ENCODE peak calls at places on chromosome 9, in ten cellular contexts. F, W, Q, U, A, P, E, O, N and G are unnamed samples.
A peak's percentile ranks its signal among the peaks of the same experiment; 100 is the strongest.

GRCh38 chr9:134065720-134066419 is 2.0 kb downstream of the BRD3 start:
- DNase-seq in U (peak; percentile 62), W (peak; percentile 68), N (peak; percentile 66), E (peak; percentile 59), Q (peak; percentile 58), F (peak; percentile 52), A (peak; percentile 64), P (peak; percentile 30), O (no peak), G (peak; percentile 58)

GRCh38 chr9:111298831-111299603 is 31.0 kb downstream of the OR2K2 start:
- DNase-seq in A (no peak), E (no peak), W (peak; percentile 27), Q (peak; percentile 61), P (no peak), N (peak; percentile 38), O (peak; percentile 59), U (no peak), F (peak; percentile 14), G (peak; percentile 32)

GRCh38 chr9:91423785-91424402 is at the start of gene NFIL3:
- DNase-seq in E (peak; percentile 92), W (peak; percentile 70), Q (peak; percentile 41), A (peak; percentile 76), P (peak; percentile 68), N (peak; percentile 95), U (peak; percentile 88), O (peak; percentile 84), F (peak; percentile 88), G (peak; percentile 22)

GRCh38 chr9:120531683-120532300 is 48.2 kb downstream of the CDK5RAP2 start:
- DNase-seq in F (no peak), N (no peak), O (no peak), U (peak; percentile 65), Q (peak; percentile 57), W (no peak), E (no peak), A (peak; percentile 27), P (no peak), G (peak; percentile 8)

GRCh38 chr9:133144142-133144886 is 19.4 kb downstream of the GBGT1 start:
- DNase-seq in O (peak; percentile 56), U (peak; percentile 92), F (peak; percentile 85), A (peak; percentile 91), N (peak; percentile 74), W (no peak), Q (no peak), E (peak; percentile 90), P (peak; percentile 85), G (no peak)

GRCh38 chr9:131116281-131117101 is 8.9 kb upstream of the NUP214 start:
- DNase-seq in A (no peak), W (no peak), F (no peak), U (no peak), P (no peak), O (no peak), E (no peak), N (peak; percentile 51), Q (no peak), G (no peak)

GRCh38 chr9:34545497-34545896 is 22.7 kb upstream of the ENHO start:
- DNase-seq in O (no peak), P (no peak), Q (no peak), A (no peak), E (no peak), F (no peak), U (peak; percentile 35), N (no peak), W (no peak), G (no peak)

GRCh38 chr9:117178596-117179111 is 236.2 kb downstream of the ASTN2 start:
- DNase-seq in U (no peak), E (no peak), O (no peak), Q (peak; percentile 23), A (no peak), N (no peak), W (no peak), F (no peak), P (no peak), G (no peak)

GRCh38 chr9:20788526-20789421 is 104.7 kb downstream of the FOCAD start:
- DNase-seq in P (no peak), W (no peak), O (no peak), E (no peak), N (no peak), A (no peak), U (no peak), Q (no peak), F (no peak), G (no peak)

GRCh38 chr9:76414656-76415055 is 20.4 kb upstream of the RFK start:
- DNase-seq in U (no peak), P (no peak), W (no peak), N (no peak), E (no peak), Q (peak; percentile 61), F (no peak), O (no peak), A (no peak), G (no peak)

GRCh38 chr9:127168756-127169506 is 46.5 kb upstream of the ANGPTL2 start:
- DNase-seq in F (no peak), E (no peak), U (no peak), N (peak; percentile 65), O (no peak), W (no peak), P (no peak), Q (no peak), A (no peak), G (no peak)

GRCh38 chr9:127167560-127168326 is 45.3 kb upstream of the ANGPTL2 start:
- DNase-seq in P (no peak), A (no peak), F (no peak), Q (no peak), N (no peak), W (no peak), U (no peak), O (no peak), E (no peak), G (no peak)

GRCh38 chr9:127165096-127165495 is 42.7 kb upstream of the ANGPTL2 start:
- DNase-seq in E (no peak), A (no peak), W (no peak), N (no peak), F (no peak), U (peak; percentile 33), Q (no peak), P (no peak), O (no peak), G (no peak)

GRCh38 chr9:127166111-127166510 is 43.7 kb upstream of the ANGPTL2 start:
- DNase-seq in E (no peak), O (no peak), U (no peak), Q (no peak), A (no peak), P (no peak), W (no peak), N (no peak), F (no peak), G (no peak)

DNA sequence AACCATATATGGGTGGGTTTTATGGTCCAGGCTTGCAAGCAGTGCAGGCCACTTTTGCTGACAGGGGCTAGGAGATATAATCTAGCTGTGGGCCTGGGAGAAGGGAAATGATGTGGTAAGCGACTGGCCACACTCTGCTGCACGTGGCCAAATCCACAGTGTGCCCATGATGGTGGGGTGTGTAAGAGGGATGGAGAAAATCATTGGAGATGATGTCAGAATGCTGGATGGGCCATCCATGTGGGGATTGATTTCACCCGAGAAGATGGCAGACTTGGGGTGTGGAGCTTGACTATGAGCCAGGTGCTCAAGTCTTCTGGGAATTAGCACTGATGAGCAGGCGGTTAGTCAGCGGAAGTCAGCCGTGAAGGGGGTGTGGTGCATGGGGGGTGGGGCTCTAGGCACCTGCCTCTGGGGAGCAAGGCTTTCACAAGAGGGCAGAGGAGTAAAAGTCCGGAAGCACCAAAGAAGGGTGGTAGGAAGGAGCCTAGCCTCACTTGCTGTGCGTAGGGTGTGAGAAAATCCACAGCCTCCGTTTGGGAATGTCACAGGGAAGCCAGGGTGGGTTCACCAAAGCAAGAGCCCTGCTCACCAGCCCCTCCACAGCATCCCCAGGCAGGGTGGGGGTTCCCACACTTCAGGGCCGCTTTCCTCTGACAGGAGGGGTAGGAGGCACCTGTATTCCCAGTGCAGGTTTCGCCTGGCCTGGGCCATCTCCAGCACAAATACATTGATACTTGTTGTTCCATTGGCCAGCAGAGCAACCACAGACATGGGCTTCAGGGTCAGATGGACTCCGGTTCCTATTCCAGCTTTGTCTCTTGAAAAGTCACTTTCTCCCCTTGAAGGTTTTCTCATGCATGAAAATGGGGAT is 44.5 kb upstream of the ANGPTL2 start:
- DNase-seq in E (no peak), F (no peak), U (no peak), A (no peak), O (no peak), N (peak; percentile 63), Q (peak; percentile 94), P (no peak), W (no peak), G (no peak)
- TF ChIP-seq CTCF in E (no peak), F (no peak), U (no peak), A (no peak), O (no peak), N (no peak), Q (no peak), P (no peak), W (no peak), G (no peak)

DNA sequence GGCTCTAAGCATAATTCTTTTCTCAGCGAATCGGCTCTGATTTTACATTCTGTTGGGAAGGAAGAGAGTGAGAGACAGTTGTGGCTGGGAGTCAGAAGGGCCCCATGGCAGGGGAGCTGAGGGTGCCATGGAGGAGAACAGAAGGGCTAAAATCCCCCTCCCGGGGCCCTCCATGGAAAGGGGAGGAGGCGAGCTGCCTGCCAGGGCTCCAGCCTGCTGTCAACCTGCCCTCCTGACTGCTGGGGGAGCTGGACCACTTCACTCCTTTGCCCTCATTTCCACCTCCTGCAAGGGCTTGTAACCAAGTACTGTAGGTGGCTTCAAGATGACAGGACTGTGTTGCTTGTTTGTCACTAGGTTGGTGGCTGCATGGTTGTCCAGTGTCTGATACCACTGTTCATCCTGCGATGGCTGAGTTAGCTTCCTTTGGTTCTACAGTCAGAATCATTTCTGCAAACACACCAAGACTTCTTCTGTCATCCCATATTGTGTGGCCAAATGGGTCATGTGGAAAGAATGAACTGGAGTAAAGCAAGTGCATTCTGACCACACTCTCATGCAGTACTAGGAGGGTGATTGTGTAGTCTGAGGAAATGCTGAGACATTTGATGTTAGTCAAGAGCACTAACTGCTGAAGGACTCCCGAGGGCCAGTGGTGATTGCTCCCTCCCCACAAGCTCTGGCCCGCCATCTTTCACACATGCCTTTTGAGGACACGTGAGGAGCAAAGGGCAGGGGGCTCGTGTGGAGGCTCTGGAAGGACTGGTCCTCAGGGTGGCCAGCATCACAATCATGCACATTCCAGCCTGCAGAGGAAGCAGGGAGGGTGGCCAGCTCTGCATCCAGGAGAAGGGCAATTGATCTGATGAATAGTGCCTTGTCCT is 307.2 kb downstream of the GADD45G start:
- DNase-seq in U (peak; percentile 61), A (no peak), N (no peak), E (no peak), P (no peak), O (no peak), Q (no peak), F (no peak), W (no peak), G (no peak)
- TF ChIP-seq CTCF in U (peak; percentile 57), A (no peak), N (no peak), E (no peak), P (no peak), O (no peak), Q (no peak), F (no peak), W (no peak), G (no peak)

GRCh38 chr9:136885950-136886578 is at the start of gene TRAF2:
- DNase-seq in P (peak; percentile 98), A (peak; percentile 98), O (peak; percentile 99), N (peak; percentile 99), F (peak; percentile 98), U (peak; percentile 99), W (peak; percentile 99), Q (peak; percentile 96), E (peak; percentile 99), G (peak; percentile 97)
- TF ChIP-seq CTCF in P (no peak), A (no peak), O (no peak), N (no peak), F (no peak), U (no peak), W (no peak), Q (no peak), E (no peak), G (no peak)

GRCh38 chr9:96417051-96417586 is 1.1 kb downstream of the ZNF367 start:
- DNase-seq in P (peak; percentile 89), E (peak; percentile 92), O (peak; percentile 90), F (peak; percentile 86), W (peak; percentile 75), U (peak; percentile 95), N (peak; percentile 94), A (peak; percentile 95), Q (peak; percentile 50), G (no peak)
- TF ChIP-seq CTCF in P (no peak), E (no peak), O (peak; percentile 35), F (no peak), W (no peak), U (peak; percentile 13), N (no peak), A (no peak), Q (peak; percentile 3), G (peak; percentile 17)